ENCODE peak calls at places on chromosomes 11 and 22, in ten cellular contexts. Z is endothelial cell, W is cardiac muscle cell, R is NAMALWA, Y is fibroblast of lung, N is lower leg skin, I is Right ventricle myocardium superior, K is NCI-H2081, O is testis, J is A673. V is an unnamed sample.
A peak's percentile ranks its signal among the peaks of the same experiment; 100 is the strongest.

GRCh38 chr11:122334546-122335375 is 218.7 kb upstream of the BLID start:
- DNase-seq in O (no peak), J (no peak), Y (peak; percentile 54), K (no peak), W (no peak), I (no peak), R (no peak), N (no peak), Z (no peak), V (no peak)

GRCh38 chr11:107139396-107139795 is 121.1 kb upstream of the GUCY1A2 start:
- DNase-seq in N (no peak), K (no peak), Y (no peak), R (no peak), J (no peak), W (no peak), O (no peak), I (no peak), Z (no peak), V (no peak)

GRCh38 chr22:17403906-17404305 is 34.6 kb downstream of the CECR2 start:
- DNase-seq in Z (no peak), J (no peak), N (no peak), O (no peak), I (no peak), W (no peak), R (peak; percentile 21), K (no peak), Y (no peak), V (no peak)

GRCh38 chr11:122192634-122193245 is 76.7 kb upstream of the BLID start:
- DNase-seq in I (no peak), Y (peak; percentile 64), N (no peak), Z (no peak), R (no peak), W (no peak), K (no peak), J (no peak), O (no peak), V (no peak)

GRCh38 chr11:105078283-105078682 is 33.1 kb upstream of the CARD16 start:
- DNase-seq in O (no peak), R (no peak), N (no peak), W (no peak), I (no peak), J (no peak), Y (no peak), Z (no peak), K (no peak), V (no peak)

GRCh38 chr22:20174785-20175596 is 24.1 kb upstream of the CCDC188 start:
- DNase-seq in I (no peak), Y (no peak), O (no peak), K (no peak), N (no peak), Z (peak; percentile 45), R (no peak), J (no peak), W (peak; percentile 38), V (no peak)

GRCh38 chr11:37623778-37624177 is 1025.7 kb upstream of the RAG2 start:
- DNase-seq in Y (no peak), O (no peak), I (no peak), J (no peak), N (no peak), R (no peak), Z (no peak), W (no peak), K (no peak), V (no peak)

GRCh38 chr22:25942989-25943411 is 201.0 kb downstream of the MYO18B start:
- DNase-seq in N (no peak), K (peak; percentile 91), O (no peak), Y (no peak), R (no peak), I (peak; percentile 69), W (no peak), Z (no peak), J (peak; percentile 64), V (peak; percentile 72)

GRCh38 chr22:48161354-48161753 is 1398.9 kb downstream of the TBC1D22A start:
- DNase-seq in N (no peak), Z (no peak), R (no peak), W (no peak), O (no peak), Y (no peak), I (no peak), J (no peak), K (no peak), V (no peak)

GRCh38 chr22:41305646-41306045 is 4.3 kb downstream of the ZC3H7B start:
- DNase-seq in J (peak; percentile 84), O (no peak), N (no peak), W (no peak), K (no peak), Z (no peak), Y (peak; percentile 27), I (no peak), R (no peak), V (no peak)

GRCh38 chr11:3015796-3016195 is 23.7 kb upstream of the NAP1L4 start:
- DNase-seq in Z (no peak), O (no peak), J (no peak), K (no peak), Y (no peak), W (no peak), N (no peak), I (no peak), R (no peak), V (no peak)

GRCh38 chr11:45921561-45922424 is 663 bp upstream of the LARGE2 start:
- DNase-seq in R (no peak), W (peak; percentile 55), K (peak; percentile 96), J (peak; percentile 45), Z (no peak), Y (no peak), O (peak; percentile 47), N (no peak), I (peak; percentile 39), V (peak; percentile 13)

GRCh38 chr11:110479445-110480101 is 49.8 kb downstream of the FDX1 start:
- DNase-seq in W (peak; percentile 20), Y (peak; percentile 48), O (no peak), J (peak; percentile 64), I (no peak), Z (no peak), N (no peak), R (peak; percentile 51), K (peak; percentile 3), V (no peak)

GRCh38 chr11:46183819-46184218 is 62.6 kb upstream of the PHF21A start:
- DNase-seq in N (no peak), K (no peak), Y (peak; percentile 33), I (no peak), W (no peak), Z (no peak), J (no peak), O (no peak), R (no peak), V (no peak)

GRCh38 chr11:45238724-45239123 is 47.4 kb downstream of the SYT13 start:
- DNase-seq in O (no peak), K (no peak), J (no peak), Y (peak; percentile 21), Z (no peak), R (no peak), W (no peak), N (no peak), I (no peak), V (no peak)

GRCh38 chr11:132126973-132127900 is 756.8 kb downstream of the NTM start:
- DNase-seq in K (peak; percentile 89), W (peak; percentile 21), O (peak; percentile 71), J (peak; percentile 90), R (no peak), Z (peak; percentile 34), I (no peak), Y (peak; percentile 93), N (peak; percentile 49), V (peak; percentile 28)

GRCh38 chr11:11243258-11243789 is 109.7 kb downstream of the CSNK2A3 start:
- DNase-seq in R (no peak), N (peak; percentile 64), W (no peak), I (peak; percentile 73), K (no peak), O (peak; percentile 17), Y (no peak), Z (no peak), J (no peak), V (peak; percentile 42)

GRCh38 chr11:117839234-117839882 is 14.8 kb upstream of the FXYD2 start:
- DNase-seq in O (no peak), R (no peak), J (no peak), N (no peak), K (no peak), W (no peak), I (no peak), Z (no peak), Y (no peak), V (no peak)

GRCh38 chr11:133906241-133906640 is 50.5 kb downstream of the IGSF9B start:
- DNase-seq in R (no peak), I (no peak), Z (no peak), Y (no peak), N (no peak), K (no peak), W (no peak), J (no peak), O (no peak), V (no peak)

GRCh38 chr11:11808992-11809583 is 32.7 kb upstream of the USP47 start:
- DNase-seq in I (no peak), O (no peak), R (no peak), W (no peak), Z (no peak), N (no peak), Y (no peak), K (no peak), J (peak; percentile 36), V (no peak)

GRCh38 chr11:76209956-76210885 is 3.9 kb upstream of the WNT11 start:
- DNase-seq in R (no peak), K (peak; percentile 36), Y (peak; percentile 72), W (peak; percentile 81), I (peak; percentile 88), J (peak; percentile 56), O (peak; percentile 70), N (peak; percentile 48), Z (peak; percentile 50), V (peak; percentile 77)

V was measured in left ventricle myocardium inferior.